ENCODE peak calls at places on chromosomes 1 and 21, in seven cellular contexts. Y is K562, R is stomach, I is transverse colon, O is sigmoid colon, K is HCT116, N is H1. E is an unnamed sample.

GRCh38 chr1:51669191-51669590 is 52.3 kb downstream of the OSBPL9 start:
- DNase-seq in Y (no peak), R (no peak), I (no peak), O (no peak), K (no peak), N (no peak), E (no peak)

GRCh38 chr1:185861630-185862029 is 127.4 kb downstream of the HMCN1 start:
- DNase-seq in Y (no peak), R (no peak), I (no peak), O (no peak), K (no peak), N (no peak), E (no peak)

GRCh38 chr1:167499657-167500056 is 18.7 kb downstream of the CD247 start:
- DNase-seq in Y (no peak), R (no peak), I (peak), O (no peak), K (no peak), N (no peak), E (no peak)

GRCh38 chr1:160416369-160416768 is 16.0 kb downstream of the VANGL2 start:
- DNase-seq in Y (peak), R (no peak), I (no peak), O (no peak), K (peak), N (no peak), E (no peak)

GRCh38 chr1:169236143-169236542 is 129.7 kb downstream of the ATP1B1 start:
- DNase-seq in Y (no peak), R (no peak), I (no peak), O (no peak), K (no peak), N (no peak), E (no peak)

GRCh38 chr1:36342426-36343185 is 19.2 kb upstream of the EVA1B start:
- DNase-seq in Y (peak), R (peak), I (peak), O (peak), K (no peak), N (no peak), E (peak)

GRCh38 chr1:231919900-231920299 is 293.3 kb downstream of the DISC1 start:
- DNase-seq in Y (no peak), R (no peak), I (no peak), O (no peak), K (no peak), N (no peak), E (no peak)

GRCh38 chr1:20194770-20195463 is 8.6 kb upstream of the PLA2G2C start:
- DNase-seq in Y (peak), R (peak), I (peak), O (peak), K (peak), N (no peak), E (peak)

GRCh38 chr1:212137854-212138253 is 102.3 kb downstream of the DTL start:
- DNase-seq in Y (no peak), R (no peak), I (no peak), O (no peak), K (no peak), N (no peak), E (no peak)

GRCh38 chr1:50174101-50174500 is 65.4 kb downstream of the ELAVL4 start:
- DNase-seq in Y (no peak), R (no peak), I (no peak), O (no peak), K (no peak), N (no peak), E (no peak)

DNA sequence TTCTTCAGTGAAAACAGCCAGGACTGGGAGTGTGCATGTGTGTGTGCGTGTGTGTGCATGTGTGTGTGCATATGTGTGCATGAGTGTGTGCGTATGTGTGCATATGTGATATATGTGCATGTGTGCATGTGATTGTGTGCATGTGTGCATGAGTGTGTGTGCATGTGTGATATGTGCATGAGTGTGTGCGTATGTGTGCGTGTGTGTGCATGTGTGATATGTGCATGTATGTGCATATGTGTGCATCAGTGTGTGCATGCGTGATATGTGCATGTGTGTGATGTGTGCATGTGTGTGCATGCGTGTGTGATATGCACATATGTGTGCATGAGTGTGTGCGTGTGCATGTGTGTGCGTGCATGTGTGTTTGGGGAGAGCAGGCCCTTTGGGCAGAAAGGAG is 89.8 kb downstream of the ITPKB start:
- DNase-seq in Y (no peak), R (no peak), I (no peak), O (no peak), K (no peak), N (no peak), E (no peak)
- TF ChIP-seq POLR2AphosphoS5 in Y (no peak), R (no peak), I (no peak), O (no peak), K (no peak), N (no peak), E (no peak)

GRCh38 chr21:34352556-34352955 is 11.2 kb upstream of the KCNE2 start:
- DNase-seq in Y (no peak), R (no peak), I (no peak), O (no peak), K (no peak), N (no peak), E (no peak)
- H3K27ac ChIP-seq in Y (no peak), R (no peak), I (no peak), O (no peak), K (no peak), N (no peak), E (no peak)

GRCh38 chr1:24925082-24925779 is 4.8 kb downstream of the RUNX3 start:
- DNase-seq in Y (no peak), R (no peak), I (peak), O (no peak), K (no peak), N (no peak), E (no peak)
- TF ChIP-seq POLR2AphosphoS5 in Y (no peak), R (no peak), I (no peak), O (no peak), K (no peak), N (no peak), E (no peak)

GRCh38 chr1:42173155-42173933 is 8.8 kb upstream of the GUCA2A start:
- DNase-seq in Y (peak), R (peak), I (peak), O (peak), K (no peak), N (no peak), E (peak)

GRCh38 chr1:42172394-42173133 is 8.0 kb upstream of the GUCA2A start:
- DNase-seq in Y (peak), R (no peak), I (peak), O (peak), K (no peak), N (no peak), E (no peak)

GRCh38 chr1:42168798-42169197 is 4.3 kb upstream of the GUCA2A start:
- DNase-seq in Y (no peak), R (no peak), I (peak), O (peak), K (no peak), N (no peak), E (no peak)

GRCh38 chr1:42171679-42172266 is 7.2 kb upstream of the GUCA2A start:
- DNase-seq in Y (no peak), R (no peak), I (no peak), O (no peak), K (no peak), N (no peak), E (no peak)

DNA sequence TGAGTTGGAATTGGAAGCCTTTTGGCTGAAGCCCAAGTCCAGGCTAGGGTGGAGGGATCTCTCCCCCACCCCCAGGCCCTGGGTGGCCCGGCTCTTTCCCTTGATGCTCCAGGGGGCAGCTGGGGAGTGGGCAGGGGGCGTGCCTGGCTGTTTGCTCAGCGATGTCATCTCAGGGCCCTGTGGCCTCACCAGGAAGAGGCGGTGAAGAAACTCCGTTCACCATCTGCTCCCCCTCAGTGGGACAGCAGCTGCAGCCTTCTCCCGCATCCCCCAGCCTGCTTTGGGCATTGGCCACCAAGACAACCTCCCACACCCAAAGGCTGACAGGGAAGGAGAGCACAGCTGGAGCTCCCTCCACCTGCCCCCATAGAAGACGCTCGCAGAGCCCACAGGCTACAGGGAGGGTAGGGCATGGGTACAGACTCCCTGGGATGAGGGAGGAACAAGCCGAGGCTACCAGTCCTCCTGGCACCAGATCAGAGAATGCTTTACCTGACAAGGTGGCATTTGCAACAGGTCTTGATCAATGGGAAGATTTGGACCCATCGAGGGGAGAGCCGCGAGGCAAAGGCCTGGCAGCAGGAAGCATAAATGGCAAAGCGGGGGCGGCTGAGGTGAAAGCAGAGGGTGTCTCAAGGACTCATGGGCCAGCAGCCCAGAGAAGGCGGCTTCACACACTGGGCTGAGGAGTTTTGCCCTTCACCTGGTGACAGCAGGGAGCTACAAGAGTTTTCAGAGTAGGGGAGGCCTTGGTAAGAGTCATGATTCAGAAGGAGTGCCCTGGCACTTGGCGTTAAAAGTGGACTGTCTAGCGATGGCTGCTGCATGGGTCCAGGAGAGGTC is 6.5 kb upstream of the GUCA2A start:
- DNase-seq in Y (no peak), R (no peak), I (peak), O (no peak), K (no peak), N (no peak), E (no peak)
- H3K27ac ChIP-seq in Y (no peak), R (no peak), I (peak), O (no peak), K (no peak), N (no peak), E (no peak)

GRCh38 chr1:42179275-42179674 is 14.7 kb upstream of the GUCA2A start:
- DNase-seq in Y (no peak), R (no peak), I (no peak), O (no peak), K (no peak), N (no peak), E (no peak)
- TF ChIP-seq POLR2AphosphoS5 in Y (no peak), R (no peak), I (no peak), O (peak), K (no peak), N (no peak), E (no peak)

DNA sequence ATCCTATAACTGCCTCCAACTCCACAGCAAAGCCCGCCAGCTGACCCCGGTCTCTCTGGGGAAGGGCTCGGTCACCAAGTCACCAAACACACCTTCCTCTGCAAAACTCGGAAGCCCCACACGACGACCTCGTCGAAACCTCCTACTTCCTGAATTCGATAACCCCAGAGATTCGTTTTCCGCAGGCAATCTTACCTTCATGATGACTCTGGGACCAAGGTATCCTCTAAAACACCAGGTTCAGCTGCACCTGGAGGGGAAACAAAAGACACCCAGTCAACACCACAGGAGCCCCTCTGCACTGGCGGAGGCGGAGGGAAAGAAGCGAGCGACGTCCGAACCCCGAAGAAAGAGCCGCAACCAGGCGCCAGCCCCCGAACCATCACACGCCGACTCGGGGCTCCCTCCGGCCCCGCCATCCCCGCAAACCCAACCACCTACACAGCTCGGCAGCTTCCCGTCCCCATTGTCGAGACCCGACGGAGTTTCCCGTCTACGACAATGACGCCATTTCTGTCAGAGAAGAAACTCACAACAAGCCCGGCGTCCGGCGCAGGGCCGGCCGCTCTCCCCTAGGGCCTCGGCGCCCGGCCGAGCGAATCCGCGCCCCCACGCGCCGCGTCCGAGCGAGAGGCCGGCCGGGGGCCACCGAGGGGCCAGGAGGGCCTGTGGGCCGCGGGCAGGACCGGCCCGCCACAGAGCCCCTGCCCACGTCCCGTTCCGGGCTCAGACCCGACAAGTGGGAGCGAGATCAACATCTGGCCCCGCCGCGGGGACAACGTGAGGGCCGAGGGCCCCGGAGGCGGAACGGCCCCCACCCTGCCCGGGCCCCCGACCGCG is 1.0 kb downstream of the ARID4B start:
- DNase-seq in Y (peak), R (peak), I (peak), O (peak), K (no peak), N (no peak), E (no peak)
- H3K27ac ChIP-seq in Y (peak), R (peak), I (peak), O (peak), K (peak), N (peak), E (peak)

E was measured in Panc1.